ENCODE peak calls at places on chromosomes 16 and 17, in eight cellular contexts. One of them, this sample, is unnamed.
A peak's percentile ranks its signal among the peaks of the same experiment; 100 is the strongest.

GRCh38 chr16:87431926-87432325 is 39.8 kb downstream of the MAP1LC3B start:
- DNase-seq in memory B cell: no peak
- DNase-seq in activated B cell treated with CpG ODN at 0.5 μM for 24 hours: no peak
- DNase-seq in GM04504: peak; percentile 47
- DNase-seq in T follicular helper cell: no peak
- DNase-seq in GF-D8: no peak
- DNase-seq in AG08395: peak; percentile 84
- DNase-seq in effector memory CD4-positive, alpha-beta T cell: no peak
- DNase-seq in this sample: no peak

GRCh38 chr17:32693135-32693897 is 183.6 kb downstream of the MYO1D start:
- DNase-seq in memory B cell: no peak
- DNase-seq in activated B cell treated with CpG ODN at 0.5 μM for 24 hours: no peak
- DNase-seq in GM04504: no peak
- DNase-seq in T follicular helper cell: no peak
- DNase-seq in GF-D8: no peak
- DNase-seq in AG08395: no peak
- DNase-seq in effector memory CD4-positive, alpha-beta T cell: no peak
- DNase-seq in this sample: no peak

GRCh38 chr16:85979605-85980004 is 80.6 kb downstream of the IRF8 start:
- DNase-seq in memory B cell: no peak
- DNase-seq in activated B cell treated with CpG ODN at 0.5 μM for 24 hours: no peak
- DNase-seq in GM04504: no peak
- DNase-seq in T follicular helper cell: no peak
- DNase-seq in GF-D8: no peak
- DNase-seq in AG08395: no peak
- DNase-seq in effector memory CD4-positive, alpha-beta T cell: no peak
- DNase-seq in this sample: no peak

GRCh38 chr17:50218771-50219315 is 17.4 kb upstream of the COL1A1 start:
- DNase-seq in memory B cell: no peak
- DNase-seq in activated B cell treated with CpG ODN at 0.5 μM for 24 hours: no peak
- DNase-seq in GM04504: peak; percentile 89
- DNase-seq in T follicular helper cell: no peak
- DNase-seq in GF-D8: no peak
- DNase-seq in AG08395: peak; percentile 54
- DNase-seq in effector memory CD4-positive, alpha-beta T cell: no peak
- DNase-seq in this sample: no peak

GRCh38 chr16:63458842-63459241 is 1422.6 kb upstream of the CDH8 start:
- DNase-seq in memory B cell: no peak
- DNase-seq in activated B cell treated with CpG ODN at 0.5 μM for 24 hours: no peak
- DNase-seq in GM04504: no peak
- DNase-seq in T follicular helper cell: no peak
- DNase-seq in GF-D8: no peak
- DNase-seq in AG08395: no peak
- DNase-seq in effector memory CD4-positive, alpha-beta T cell: no peak
- DNase-seq in this sample: no peak

GRCh38 chr17:60809421-60809820 is 131.8 kb downstream of the BCAS3 start:
- DNase-seq in memory B cell: no peak
- DNase-seq in activated B cell treated with CpG ODN at 0.5 μM for 24 hours: no peak
- DNase-seq in GM04504: no peak
- DNase-seq in T follicular helper cell: no peak
- DNase-seq in GF-D8: no peak
- DNase-seq in AG08395: no peak
- DNase-seq in effector memory CD4-positive, alpha-beta T cell: no peak
- DNase-seq in this sample: no peak

GRCh38 chr17:77959926-77960521 is 1.5 kb downstream of the TNRC6C start:
- DNase-seq in memory B cell: no peak
- DNase-seq in activated B cell treated with CpG ODN at 0.5 μM for 24 hours: no peak
- DNase-seq in GM04504: no peak
- DNase-seq in T follicular helper cell: peak; percentile 27
- DNase-seq in GF-D8: no peak
- DNase-seq in AG08395: no peak
- DNase-seq in effector memory CD4-positive, alpha-beta T cell: peak; percentile 8
- DNase-seq in this sample: no peak

GRCh38 chr17:80002242-80002641 is 33.4 kb downstream of the TBC1D16 start:
- DNase-seq in memory B cell: no peak
- DNase-seq in activated B cell treated with CpG ODN at 0.5 μM for 24 hours: no peak
- DNase-seq in GM04504: no peak
- DNase-seq in T follicular helper cell: no peak
- DNase-seq in GF-D8: no peak
- DNase-seq in AG08395: no peak
- DNase-seq in effector memory CD4-positive, alpha-beta T cell: no peak
- DNase-seq in this sample: no peak

GRCh38 chr17:27947005-27947406 is 53.8 kb upstream of the LYRM9 start:
- DNase-seq in memory B cell: no peak
- DNase-seq in activated B cell treated with CpG ODN at 0.5 μM for 24 hours: no peak
- DNase-seq in GM04504: no peak
- DNase-seq in T follicular helper cell: no peak
- DNase-seq in GF-D8: no peak
- DNase-seq in AG08395: no peak
- DNase-seq in effector memory CD4-positive, alpha-beta T cell: no peak
- DNase-seq in this sample: no peak

GRCh38 chr17:46865100-46865499 is 13.7 kb downstream of the WNT9B start:
- DNase-seq in memory B cell: no peak
- DNase-seq in activated B cell treated with CpG ODN at 0.5 μM for 24 hours: no peak
- DNase-seq in GM04504: no peak
- DNase-seq in T follicular helper cell: no peak
- DNase-seq in GF-D8: no peak
- DNase-seq in AG08395: peak; percentile 34
- DNase-seq in effector memory CD4-positive, alpha-beta T cell: no peak
- DNase-seq in this sample: no peak

GRCh38 chr16:14286381-14287230 is 215.5 kb downstream of the MRTFB start:
- DNase-seq in memory B cell: peak; percentile 41
- DNase-seq in activated B cell treated with CpG ODN at 0.5 μM for 24 hours: no peak
- DNase-seq in GM04504: peak; percentile 15
- DNase-seq in T follicular helper cell: no peak
- DNase-seq in GF-D8: no peak
- DNase-seq in AG08395: peak; percentile 44
- DNase-seq in effector memory CD4-positive, alpha-beta T cell: peak; percentile 23
- DNase-seq in this sample: peak; percentile 30

GRCh38 chr17:77572065-77572601 is 386.4 kb upstream of the TNRC6C start:
- DNase-seq in memory B cell: no peak
- DNase-seq in activated B cell treated with CpG ODN at 0.5 μM for 24 hours: no peak
- DNase-seq in GM04504: no peak
- DNase-seq in T follicular helper cell: no peak
- DNase-seq in GF-D8: no peak
- DNase-seq in AG08395: no peak
- DNase-seq in effector memory CD4-positive, alpha-beta T cell: no peak
- DNase-seq in this sample: no peak

GRCh38 chr16:10136916-10137315 is 45.3 kb downstream of the GRIN2A start:
- DNase-seq in memory B cell: no peak
- DNase-seq in activated B cell treated with CpG ODN at 0.5 μM for 24 hours: no peak
- DNase-seq in GM04504: no peak
- DNase-seq in T follicular helper cell: no peak
- DNase-seq in GF-D8: no peak
- DNase-seq in AG08395: no peak
- DNase-seq in effector memory CD4-positive, alpha-beta T cell: no peak
- DNase-seq in this sample: no peak

GRCh38 chr17:34579979-34580684 is 750 bp downstream of the TMEM132E start:
- DNase-seq in memory B cell: no peak
- DNase-seq in activated B cell treated with CpG ODN at 0.5 μM for 24 hours: no peak
- DNase-seq in GM04504: no peak
- DNase-seq in T follicular helper cell: no peak
- DNase-seq in GF-D8: no peak
- DNase-seq in AG08395: peak; percentile 40
- DNase-seq in effector memory CD4-positive, alpha-beta T cell: no peak
- DNase-seq in this sample: no peak

GRCh38 chr17:41672153-41672552 is 16.5 kb upstream of the EIF1 start:
- DNase-seq in memory B cell: no peak
- DNase-seq in activated B cell treated with CpG ODN at 0.5 μM for 24 hours: no peak
- DNase-seq in GM04504: no peak
- DNase-seq in T follicular helper cell: no peak
- DNase-seq in GF-D8: no peak
- DNase-seq in AG08395: no peak
- DNase-seq in effector memory CD4-positive, alpha-beta T cell: no peak
- DNase-seq in this sample: no peak

GRCh38 chr16:21228473-21228872 is 5.0 kb upstream of the ANKS4B start:
- DNase-seq in memory B cell: no peak
- DNase-seq in activated B cell treated with CpG ODN at 0.5 μM for 24 hours: no peak
- DNase-seq in GM04504: no peak
- DNase-seq in T follicular helper cell: no peak
- DNase-seq in GF-D8: no peak
- DNase-seq in AG08395: no peak
- DNase-seq in effector memory CD4-positive, alpha-beta T cell: no peak
- DNase-seq in this sample: no peak